ENCODE peak calls at places on chromosomes 7 and 10, in five cellular contexts. One of them, this sample, is unnamed.

GRCh38 chr7:33979807-33980355 is 74.5 kb downstream of the BMPER start:
- DNase-seq in anterior cingulate cortex: no peak
- DNase-seq in NCI-H526: no peak
- DNase-seq in fibroblast of pulmonary artery: peak
- DNase-seq in NCI-H1436: no peak
- DNase-seq in this sample: peak

GRCh38 chr10:77837248-77837924 is 89.2 kb downstream of the DLG5 start:
- DNase-seq in anterior cingulate cortex: peak
- DNase-seq in NCI-H526: peak
- DNase-seq in fibroblast of pulmonary artery: peak
- DNase-seq in NCI-H1436: peak
- DNase-seq in this sample: peak

GRCh38 chr7:80480566-80480965 is 31.3 kb downstream of the GNAT3 start:
- DNase-seq in anterior cingulate cortex: no peak
- DNase-seq in NCI-H526: no peak
- DNase-seq in fibroblast of pulmonary artery: no peak
- DNase-seq in NCI-H1436: no peak
- DNase-seq in this sample: no peak

GRCh38 chr10:89301231-89301630 is 615 bp upstream of the IFIT2 start:
- DNase-seq in anterior cingulate cortex: no peak
- DNase-seq in NCI-H526: no peak
- DNase-seq in fibroblast of pulmonary artery: peak
- DNase-seq in NCI-H1436: no peak
- DNase-seq in this sample: peak

GRCh38 chr7:90180011-90180585 is 25.8 kb downstream of the STEAP1 start:
- DNase-seq in anterior cingulate cortex: no peak
- DNase-seq in NCI-H526: no peak
- DNase-seq in fibroblast of pulmonary artery: peak
- DNase-seq in NCI-H1436: no peak
- DNase-seq in this sample: peak

GRCh38 chr7:98128346-98128745 is 21.7 kb downstream of the LMTK2 start:
- DNase-seq in anterior cingulate cortex: no peak
- DNase-seq in NCI-H526: no peak
- DNase-seq in fibroblast of pulmonary artery: no peak
- DNase-seq in NCI-H1436: no peak
- DNase-seq in this sample: no peak

GRCh38 chr7:158264881-158265742 is 322.5 kb downstream of the PTPRN2 start:
- DNase-seq in anterior cingulate cortex: no peak
- DNase-seq in NCI-H526: no peak
- DNase-seq in fibroblast of pulmonary artery: no peak
- DNase-seq in NCI-H1436: no peak
- DNase-seq in this sample: no peak

GRCh38 chr7:4479367-4480039 is 202.6 kb upstream of the FOXK1 start:
- DNase-seq in anterior cingulate cortex: no peak
- DNase-seq in NCI-H526: peak
- DNase-seq in fibroblast of pulmonary artery: peak
- DNase-seq in NCI-H1436: peak
- DNase-seq in this sample: peak

GRCh38 chr7:11650030-11650429 is 182.0 kb downstream of the THSD7A start:
- DNase-seq in anterior cingulate cortex: no peak
- DNase-seq in NCI-H526: no peak
- DNase-seq in fibroblast of pulmonary artery: peak
- DNase-seq in NCI-H1436: no peak
- DNase-seq in this sample: peak

GRCh38 chr10:14560274-14560673 is 214.4 kb downstream of the FAM107B start:
- DNase-seq in anterior cingulate cortex: no peak
- DNase-seq in NCI-H526: no peak
- DNase-seq in fibroblast of pulmonary artery: peak
- DNase-seq in NCI-H1436: no peak
- DNase-seq in this sample: peak

GRCh38 chr10:71461457-71461856 is 64.7 kb downstream of the CDH23 start:
- DNase-seq in anterior cingulate cortex: no peak
- DNase-seq in NCI-H526: no peak
- DNase-seq in fibroblast of pulmonary artery: no peak
- DNase-seq in NCI-H1436: no peak
- DNase-seq in this sample: no peak

GRCh38 chr7:17485905-17486304 is 187.5 kb downstream of the AHR start:
- DNase-seq in anterior cingulate cortex: no peak
- DNase-seq in NCI-H526: no peak
- DNase-seq in fibroblast of pulmonary artery: no peak
- DNase-seq in NCI-H1436: no peak
- DNase-seq in this sample: no peak

GRCh38 chr7:4798706-4799235 is 23.3 kb downstream of the AP5Z1 start:
- DNase-seq in anterior cingulate cortex: no peak
- DNase-seq in NCI-H526: no peak
- DNase-seq in fibroblast of pulmonary artery: no peak
- DNase-seq in NCI-H1436: no peak
- DNase-seq in this sample: no peak

GRCh38 chr10:70634011-70634410 is 31.5 kb upstream of the PRF1 start:
- DNase-seq in anterior cingulate cortex: no peak
- DNase-seq in NCI-H526: no peak
- DNase-seq in fibroblast of pulmonary artery: no peak
- DNase-seq in NCI-H1436: no peak
- DNase-seq in this sample: no peak

GRCh38 chr10:46024948-46025347 is 5.5 kb downstream of the NCOA4 start:
- DNase-seq in anterior cingulate cortex: no peak
- DNase-seq in NCI-H526: no peak
- DNase-seq in fibroblast of pulmonary artery: no peak
- DNase-seq in NCI-H1436: no peak
- DNase-seq in this sample: peak

GRCh38 chr10:122083478-122084025 is 94.6 kb downstream of the TACC2 start:
- DNase-seq in anterior cingulate cortex: no peak
- DNase-seq in NCI-H526: no peak
- DNase-seq in fibroblast of pulmonary artery: no peak
- DNase-seq in NCI-H1436: no peak
- DNase-seq in this sample: no peak

GRCh38 chr10:47190301-47190700 is 109.7 kb upstream of the GDF10 start:
- DNase-seq in anterior cingulate cortex: no peak
- DNase-seq in NCI-H526: no peak
- DNase-seq in fibroblast of pulmonary artery: no peak
- DNase-seq in NCI-H1436: no peak
- DNase-seq in this sample: no peak

GRCh38 chr7:2513702-2514101 is 5.9 kb upstream of the LFNG start:
- DNase-seq in anterior cingulate cortex: no peak
- DNase-seq in NCI-H526: no peak
- DNase-seq in fibroblast of pulmonary artery: no peak
- DNase-seq in NCI-H1436: no peak
- DNase-seq in this sample: no peak

GRCh38 chr7:18045171-18045570 is 17.5 kb upstream of the PRPS1L1 start:
- DNase-seq in anterior cingulate cortex: no peak
- DNase-seq in NCI-H526: no peak
- DNase-seq in fibroblast of pulmonary artery: no peak
- DNase-seq in NCI-H1436: no peak
- DNase-seq in this sample: no peak

GRCh38 chr10:132939378-132939955 is 2.9 kb downstream of the CFAP46 start:
- DNase-seq in anterior cingulate cortex: no peak
- DNase-seq in NCI-H526: no peak
- DNase-seq in fibroblast of pulmonary artery: no peak
- DNase-seq in NCI-H1436: no peak
- DNase-seq in this sample: no peak

GRCh38 chr10:69334258-69335062 is 56.2 kb downstream of the HK1 start:
- DNase-seq in anterior cingulate cortex: no peak
- DNase-seq in NCI-H526: no peak
- DNase-seq in fibroblast of pulmonary artery: no peak
- DNase-seq in NCI-H1436: no peak
- DNase-seq in this sample: no peak

GRCh38 chr7:74401137-74401859 is 52.4 kb upstream of the GTF2IRD1 start:
- DNase-seq in anterior cingulate cortex: peak
- DNase-seq in NCI-H526: no peak
- DNase-seq in fibroblast of pulmonary artery: peak
- DNase-seq in NCI-H1436: peak
- DNase-seq in this sample: peak

GRCh38 chr10:1059902-1060301 is 3.7 kb downstream of the WDR37 start:
- DNase-seq in anterior cingulate cortex: no peak
- DNase-seq in NCI-H526: no peak
- DNase-seq in fibroblast of pulmonary artery: no peak
- DNase-seq in NCI-H1436: no peak
- DNase-seq in this sample: no peak

GRCh38 chr7:130943336-130943901 is 209.4 kb upstream of the KLF14 start:
- DNase-seq in anterior cingulate cortex: no peak
- DNase-seq in NCI-H526: no peak
- DNase-seq in fibroblast of pulmonary artery: peak
- DNase-seq in NCI-H1436: no peak
- DNase-seq in this sample: peak

GRCh38 chr7:66844552-66845381 is 76.3 kb upstream of the TMEM248 start:
- DNase-seq in anterior cingulate cortex: peak
- DNase-seq in NCI-H526: peak
- DNase-seq in fibroblast of pulmonary artery: peak
- DNase-seq in NCI-H1436: peak
- DNase-seq in this sample: peak

GRCh38 chr7:138842111-138842510 is 44.1 kb upstream of the ATP6V0A4 start:
- DNase-seq in anterior cingulate cortex: no peak
- DNase-seq in NCI-H526: no peak
- DNase-seq in fibroblast of pulmonary artery: peak
- DNase-seq in NCI-H1436: no peak
- DNase-seq in this sample: peak

GRCh38 chr7:29723599-29723998 is 82.7 kb upstream of the WIPF3 start:
- DNase-seq in anterior cingulate cortex: no peak
- DNase-seq in NCI-H526: no peak
- DNase-seq in fibroblast of pulmonary artery: peak
- DNase-seq in NCI-H1436: no peak
- DNase-seq in this sample: peak